ENCODE peak calls at places on chromosomes 2 and 18, in nine cellular contexts. V is IMR-90, X is transverse colon, R is PC-3, M is tibial artery, D is A549, Y is choroid plexus epithelial cell, N is H1, H is cardiac muscle cell. A is an unnamed sample.

GRCh38 chr18:69585696-69586095 is 185.0 kb downstream of the DOK6 start:
- DNase-seq in V (no peak), X (no peak), R (no peak), M (no peak), D (no peak), Y (no peak), N (no peak), H (no peak), A (no peak)

GRCh38 chr2:130374587-130375290 is 18.9 kb downstream of the PTPN18 start:
- DNase-seq in V (peak; percentile 52), X (no peak), R (no peak), M (no peak), D (no peak), Y (peak; percentile 51), N (no peak), H (peak; percentile 40), A (no peak)

GRCh38 chr18:22290004-22290403 is 120.6 kb downstream of the GATA6 start:
- DNase-seq in V (no peak), X (no peak), R (no peak), M (no peak), D (no peak), Y (no peak), N (no peak), H (no peak), A (no peak)

GRCh38 chr18:44909191-44909719 is 228.6 kb downstream of the SETBP1 start:
- DNase-seq in V (no peak), X (peak; percentile 25), R (no peak), M (no peak), D (no peak), Y (peak; percentile 54), N (no peak), H (peak; percentile 23), A (peak; percentile 42)

GRCh38 chr2:10225291-10226031 is 77.2 kb upstream of the HPCAL1 start:
- DNase-seq in V (no peak), X (no peak), R (no peak), M (peak; percentile 45), D (no peak), Y (no peak), N (no peak), H (no peak), A (no peak)

GRCh38 chr2:1617425-1618021 is 126.8 kb downstream of the PXDN start:
- DNase-seq in V (no peak), X (no peak), R (peak; percentile 41), M (no peak), D (no peak), Y (no peak), N (no peak), H (no peak), A (no peak)

GRCh38 chr18:59484796-59485328 is 125.8 kb upstream of the LMAN1 start:
- DNase-seq in V (peak; percentile 96), X (no peak), R (peak; percentile 14), M (no peak), D (no peak), Y (peak; percentile 84), N (no peak), H (peak; percentile 87), A (peak; percentile 39)

GRCh38 chr18:56258178-56258577 is 380.2 kb downstream of the TXNL1 start:
- DNase-seq in V (peak; percentile 21), X (no peak), R (no peak), M (no peak), D (no peak), Y (no peak), N (no peak), H (peak; percentile 29), A (no peak)

DNA sequence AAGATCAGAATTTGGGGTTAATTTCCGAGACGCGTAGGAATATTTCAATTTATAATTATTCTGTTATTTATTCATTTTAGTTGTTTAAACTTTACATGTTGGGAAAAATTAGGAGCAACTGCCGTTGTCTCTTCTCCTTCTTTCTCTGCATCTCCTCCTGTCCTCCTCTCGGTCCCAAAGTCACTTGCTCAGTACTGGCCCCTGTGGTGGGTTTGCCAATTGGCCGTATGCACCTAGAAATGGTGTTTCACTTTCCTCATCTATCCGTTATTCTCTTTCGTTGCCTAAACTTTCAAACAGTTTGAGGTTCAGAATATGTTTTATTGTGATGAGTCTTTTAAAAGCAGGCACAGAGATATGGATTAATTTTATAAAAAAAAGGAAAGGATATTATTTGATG is 517.9 kb downstream of the PLCL1 start:
- DNase-seq in V (no peak), X (no peak), R (no peak), M (no peak), D (peak; percentile 12), Y (no peak), N (no peak), H (no peak), A (no peak)
- TF ChIP-seq CTCF in V (no peak), X (no peak), R (peak; percentile 30), M (no peak), D (no peak), Y (peak; percentile 41), N (peak; percentile 43), H (peak; percentile 20), A (peak; percentile 42)

GRCh38 chr2:73893764-73894474 is 1.1 kb downstream of the ACTG2 start:
- DNase-seq in V (no peak), X (no peak), R (no peak), M (no peak), D (no peak), Y (no peak), N (no peak), H (no peak), A (no peak)
- H3K4me3 ChIP-seq in V (peak overlapping the region; percentile 77), X (peak overlapping the region; percentile 42), R (no peak overlapping the region), M (peak overlapping the region; percentile 60), D (no peak overlapping the region), Y (no peak overlapping the region), N (no peak overlapping the region), H (no peak overlapping the region), A (no peak overlapping the region)

GRCh38 chr2:70861774-70862644 is 26.4 kb upstream of the CD207 start:
- DNase-seq in V (peak; percentile 62), X (peak; percentile 79), R (peak; percentile 87), M (peak; percentile 80), D (peak; percentile 85), Y (peak; percentile 82), N (no peak), H (peak; percentile 82), A (peak; percentile 69)
- TF ChIP-seq CTCF in V (peak; percentile 98), X (peak; percentile 79), R (peak; percentile 98), M (peak; percentile 97), D (peak; percentile 98), Y (peak; percentile 98), N (peak; percentile 99), H (peak; percentile 99), A (peak; percentile 99)

GRCh38 chr2:208820289-208820688 is 413.7 kb downstream of the PTH2R start:
- DNase-seq in V (no peak), X (no peak), R (peak; percentile 15), M (no peak), D (peak; percentile 12), Y (peak; percentile 0), N (no peak), H (no peak), A (no peak)
- H3K4me3 ChIP-seq in V (no peak overlapping the region), X (no peak overlapping the region), R (no peak overlapping the region), M (no peak overlapping the region), D (no peak overlapping the region), Y (no peak overlapping the region), N (no peak overlapping the region), H (no peak overlapping the region), A (no peak overlapping the region)

DNA sequence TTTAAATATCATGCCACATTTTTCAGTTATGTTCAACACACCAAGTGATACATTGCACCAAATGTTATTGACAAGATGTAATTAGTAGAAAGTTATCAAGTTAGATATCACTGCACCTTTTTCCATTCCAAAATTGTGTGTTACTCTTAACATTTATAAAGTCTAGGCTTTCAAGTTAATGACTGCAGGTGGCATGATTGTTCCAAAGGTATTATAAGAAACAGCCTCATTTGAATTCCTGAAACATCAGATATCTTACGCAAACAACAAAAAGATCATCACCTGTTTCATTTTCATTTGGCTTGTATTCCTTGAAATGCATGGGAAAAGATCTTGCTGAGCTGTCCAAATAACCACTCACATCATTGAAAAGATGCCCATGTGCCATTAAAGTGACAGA is 1528.2 kb upstream of the ZEB2 start:
- DNase-seq in V (no peak), X (no peak), R (no peak), M (no peak), D (no peak), Y (no peak), N (no peak), H (no peak), A (no peak)
- TF ChIP-seq CTCF in V (no peak), X (no peak), R (no peak), M (no peak), D (no peak), Y (no peak), N (no peak), H (no peak), A (no peak)

DNA sequence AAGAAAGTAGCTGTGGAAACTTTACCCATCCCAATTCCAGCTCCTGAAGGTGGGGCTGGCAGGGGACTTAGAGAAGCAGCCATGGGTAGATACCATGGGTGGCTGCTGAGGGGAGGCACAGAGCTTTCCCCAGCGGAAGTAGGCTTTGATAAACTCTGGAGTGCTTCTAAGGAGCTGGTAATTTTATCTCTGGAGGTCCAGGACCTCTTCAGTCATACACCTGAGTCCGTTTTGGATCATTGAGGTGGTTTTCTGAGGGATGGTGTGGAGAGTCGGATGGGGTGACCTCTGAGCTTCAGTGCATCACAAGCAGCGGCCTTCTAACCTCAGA is 36.7 kb upstream of the BMP10 start:
- DNase-seq in V (no peak), X (no peak), R (no peak), M (no peak), D (no peak), Y (no peak), N (no peak), H (no peak), A (no peak)
- H3K4me3 ChIP-seq in V (no peak overlapping the region), X (no peak overlapping the region), R (no peak overlapping the region), M (no peak overlapping the region), D (no peak overlapping the region), Y (no peak overlapping the region), N (no peak overlapping the region), H (no peak overlapping the region), A (no peak overlapping the region)

DNA sequence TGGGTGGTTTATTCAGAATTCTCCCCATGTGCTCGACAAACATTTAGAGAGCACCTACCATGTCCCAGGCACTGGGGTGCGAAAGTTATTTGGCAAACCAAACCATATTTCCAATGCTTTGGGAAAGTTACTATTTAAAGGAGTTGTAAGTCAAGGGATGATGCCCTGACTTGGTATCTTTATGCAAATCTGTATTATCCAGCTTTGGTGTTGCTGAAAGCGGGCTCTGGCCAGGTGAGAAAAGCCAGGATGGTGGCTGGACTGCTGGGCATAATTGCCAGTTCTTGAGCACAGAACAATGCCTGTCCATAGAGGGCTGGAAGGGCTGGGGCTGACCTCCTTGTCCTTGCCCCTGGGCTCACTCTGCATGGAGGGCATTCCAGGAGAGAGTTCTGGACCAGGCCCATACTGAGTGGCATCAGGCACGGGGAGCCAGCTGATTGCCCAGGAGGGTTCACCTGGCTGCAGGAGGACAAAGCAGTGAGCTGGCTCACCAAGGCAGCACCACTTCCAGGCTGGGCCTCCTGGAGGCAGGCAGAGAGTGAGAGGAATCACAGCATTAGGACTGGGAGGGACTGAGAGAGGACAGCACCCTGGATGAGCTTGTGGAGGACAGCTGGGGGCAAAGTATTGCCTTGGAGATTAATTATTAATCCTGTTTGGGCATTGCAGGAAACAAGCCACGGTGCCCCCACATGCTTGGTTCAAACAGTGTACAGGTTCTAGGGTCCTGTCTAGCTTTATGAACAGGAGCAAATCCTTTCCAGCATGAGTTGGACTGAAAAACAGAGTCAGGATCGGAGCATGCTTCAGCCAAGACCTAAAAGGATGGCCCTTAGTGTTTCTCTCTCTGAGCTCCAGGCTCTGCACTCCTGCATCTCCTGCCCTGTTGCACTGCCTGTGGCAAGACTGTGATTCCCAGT is 7.1 kb downstream of the KHK start:
- DNase-seq in V (no peak), X (no peak), R (no peak), M (no peak), D (no peak), Y (no peak), N (no peak), H (no peak), A (no peak)
- TF ChIP-seq CTCF in V (no peak), X (no peak), R (no peak), M (no peak), D (no peak), Y (no peak), N (no peak), H (no peak), A (no peak)